ENCODE peak calls at places on chromosome 11, in seven cellular contexts. B is EH; V is right cardiac atrium; S is HS-5; T is hypothalamus; X is activated CD8-positive, alpha-beta memory T cell treated with anti-CD3 and anti-CD28 coated beads for 24 hours; F is T-cell. I is an unnamed sample.

GRCh38 chr11:110711776-110712642 is at the start of gene ARHGAP20:
- DNase-seq in B (peak; percentile 71), F (peak; percentile 18), T (peak; percentile 43), X (peak; percentile 73), S (no peak), V (peak; percentile 85), I (no peak)

GRCh38 chr11:69249641-69250502 is 44.1 kb upstream of the MYEOV start:
- DNase-seq in T (no peak), F (no peak), S (no peak), V (no peak), B (peak; percentile 55), X (no peak), I (peak; percentile 7)

GRCh38 chr11:19352072-19352735 is 111.5 kb upstream of the E2F8 start:
- DNase-seq in F (no peak), B (no peak), S (no peak), V (no peak), T (no peak), X (no peak), I (no peak)

GRCh38 chr11:8290122-8290810 is 26.6 kb upstream of the LMO1 start:
- DNase-seq in F (no peak), T (no peak), V (no peak), X (peak; percentile 38), S (no peak), B (no peak), I (no peak)

GRCh38 chr11:68269414-68270081 is 2.2 kb downstream of the C11orf24 start:
- DNase-seq in S (peak; percentile 47), X (no peak), B (peak; percentile 94), V (peak; percentile 59), T (no peak), F (no peak), I (no peak)

GRCh38 chr11:127965947-127966668 is 621.2 kb downstream of the ETS1 start:
- DNase-seq in T (no peak), B (peak; percentile 16), F (no peak), V (no peak), S (no peak), X (no peak), I (no peak)

GRCh38 chr11:129613076-129613475 is 202.6 kb upstream of the TMEM45B start:
- DNase-seq in V (no peak), F (no peak), X (no peak), B (no peak), S (no peak), T (no peak), I (no peak)

GRCh38 chr11:120660024-120660565 is 148.5 kb downstream of the GRIK4 start:
- DNase-seq in X (no peak), S (no peak), F (peak; percentile 3), V (no peak), B (peak; percentile 20), T (no peak), I (peak; percentile 19)

GRCh38 chr11:1307998-1308744 is 1.3 kb downstream of the TOLLIP start:
- DNase-seq in V (no peak), S (no peak), B (peak; percentile 11), X (peak; percentile 56), T (no peak), F (no peak), I (peak; percentile 55)

GRCh38 chr11:107691003-107691402 is 20.9 kb downstream of the SLN start:
- DNase-seq in V (no peak), S (peak; percentile 22), X (no peak), B (peak; percentile 79), T (no peak), F (no peak), I (no peak)

GRCh38 chr11:74710291-74710938 is 20.8 kb downstream of the CHRDL2 start:
- DNase-seq in B (peak; percentile 47), V (peak; percentile 66), F (no peak), T (no peak), X (no peak), S (no peak), I (no peak)

GRCh38 chr11:116312560-116313340 is 460.0 kb downstream of the BUD13 start:
- DNase-seq in B (no peak), X (no peak), T (peak; percentile 88), V (peak; percentile 95), F (no peak), S (no peak), I (peak; percentile 3)

GRCh38 chr11:2360081-2360642 is 16.9 kb upstream of the CD81 start:
- DNase-seq in V (no peak), X (no peak), S (no peak), F (no peak), T (no peak), B (no peak), I (no peak)

GRCh38 chr11:74672956-74673895 is 58.0 kb downstream of the CHRDL2 start:
- DNase-seq in V (peak; percentile 89), X (peak; percentile 41), F (no peak), B (peak; percentile 100), S (peak; percentile 97), T (no peak), I (no peak)

GRCh38 chr11:111422494-111423249 is 43.6 kb upstream of the POU2AF1 start:
- DNase-seq in V (peak; percentile 71), F (peak; percentile 37), S (no peak), X (peak; percentile 81), T (peak; percentile 34), B (peak; percentile 35), I (no peak)

GRCh38 chr11:74720596-74721478 is 10.4 kb downstream of the CHRDL2 start:
- DNase-seq in T (peak; percentile 62), F (no peak), V (peak; percentile 95), S (no peak), X (no peak), B (no peak), I (no peak)

GRCh38 chr11:13288375-13289029 is 10.9 kb downstream of the BMAL1 start:
- DNase-seq in T (no peak), B (peak; percentile 26), S (no peak), F (no peak), X (no peak), V (no peak), I (no peak)

GRCh38 chr11:78635814-78636506 is 61.3 kb upstream of the NARS2 start:
- DNase-seq in V (no peak), S (no peak), B (no peak), X (no peak), T (no peak), F (no peak), I (no peak)

GRCh38 chr11:74739546-74740270 is 8.5 kb upstream of the CHRDL2 start:
- DNase-seq in V (peak; percentile 78), X (no peak), B (peak; percentile 76), F (peak; percentile 35), T (peak; percentile 18), S (no peak), I (peak; percentile 21)